ENCODE peak calls at places on chromosomes 6 and 20, in five cellular contexts. J is Karpas-422; A is activated CD4-positive, alpha-beta T cell treated with anti-CD3 and anti-CD28 coated beads, Interleukin-2, amount 50 U/mL, for 1 hour; E is keratinocyte; S is NCI-H1105 treated with DMSO at 0.1 percent for 48 hours. O is an unnamed sample.

GRCh38 chr6:57190140-57190539 is 18.0 kb downstream of the BAG2 start:
- DNase-seq in S (no peak), J (peak), E (no peak), A (no peak), O (no peak)

GRCh38 chr20:52152416-52152815 is 39.2 kb downstream of the ZFP64 start:
- DNase-seq in S (no peak), J (no peak), A (no peak), E (no peak), O (no peak)

GRCh38 chr20:57381596-57382503 is 9.3 kb upstream of the RBM38 start:
- DNase-seq in J (peak), E (peak), A (peak), S (peak), O (peak)

GRCh38 chr20:19813839-19814238 is 55.8 kb downstream of the RIN2 start:
- DNase-seq in E (no peak), A (no peak), S (no peak), J (no peak), O (peak)

GRCh38 chr20:48098099-48098498 is 312.8 kb upstream of the SULF2 start:
- DNase-seq in S (no peak), E (no peak), J (peak), A (no peak), O (no peak)

GRCh38 chr20:44038681-44039123 is 124.0 kb downstream of the TOX2 start:
- DNase-seq in J (no peak), E (no peak), S (peak), A (no peak), O (peak)

GRCh38 chr6:156935000-156935399 is 157.8 kb downstream of the ARID1B start:
- DNase-seq in E (no peak), J (no peak), A (no peak), S (no peak), O (no peak)

GRCh38 chr6:107655245-107655644 is 165.3 kb downstream of the SOBP start:
- DNase-seq in S (no peak), E (no peak), J (peak), A (no peak), O (no peak)

GRCh38 chr6:11734861-11735652 is 43.5 kb downstream of the ADTRP start:
- DNase-seq in E (no peak), S (no peak), A (no peak), J (no peak), O (no peak)

GRCh38 chr6:127458190-127458589 is 999 bp downstream of the KIAA0408 start:
- DNase-seq in J (no peak), A (no peak), E (no peak), S (no peak), O (no peak)

GRCh38 chr6:134148566-134148965 is 96.1 kb upstream of the SLC2A12 start:
- DNase-seq in S (no peak), J (no peak), A (no peak), E (no peak), O (no peak)

GRCh38 chr6:125888989-125889656 is 67.4 kb upstream of the HINT3 start:
- DNase-seq in J (peak), S (no peak), E (no peak), A (peak), O (no peak)

O was measured in putamen.